ENCODE peak calls at places on chromosomes 16 and 17, in ten cellular contexts. V is hepatocyte; K is mesenchymal stem cell; L is sigmoid colon; O is naive thymus-derived CD4-positive, alpha-beta T cell; M is lung; S is keratinocyte; J is left lung; Y is psoas muscle; I is heart left ventricle. E is an unnamed sample. For H3K36me3, H3K4me1 and H3K9me3, the result is how much of the 10 kb centered on the place peaks cover.

GRCh38 chr17:30831257-30831656 is 509 bp upstream of the ATAD5 start:
- DNase-seq in S (no peak), I (no peak), O (no peak), L (no peak), Y (no peak), J (no peak), K (no peak), V (peak), M (no peak), E (no peak)

GRCh38 chr17:75503976-75504346 is 11.4 kb downstream of the CASKIN2 start:
- DNase-seq in J (no peak), I (no peak), S (no peak), Y (no peak), O (no peak), M (no peak), L (no peak), K (no peak), V (no peak), E (no peak)

GRCh38 chr17:69762359-69762758 is 312.7 kb upstream of the KCNJ16 start:
- DNase-seq in K (no peak), I (no peak), Y (no peak), L (no peak), O (no peak), V (no peak), S (no peak), J (no peak), M (no peak), E (no peak)

GRCh38 chr16:87384162-87384999 is 805 bp upstream of the FBXO31 start:
- DNase-seq in O (no peak), Y (peak), V (peak), S (no peak), K (no peak), L (peak), J (peak), M (peak), I (peak), E (peak)

GRCh38 chr17:48505788-48506187 is 25.0 kb downstream of the HOXB1 start:
- DNase-seq in S (peak), O (no peak), I (no peak), M (no peak), J (no peak), L (no peak), V (peak), Y (no peak), K (peak), E (peak)

GRCh38 chr17:31093866-31094599 is 744 bp upstream of the NF1 start:
- DNase-seq in K (no peak), M (no peak), O (no peak), Y (no peak), V (peak), J (no peak), S (no peak), L (no peak), I (no peak), E (peak)

GRCh38 chr17:16354585-16354984 is 1.3 kb upstream of the CENPV start:
- DNase-seq in M (no peak), I (no peak), V (no peak), Y (peak), L (peak), J (no peak), S (no peak), K (no peak), O (no peak), E (no peak)

GRCh38 chr16:57815987-57816745 is 13.9 kb upstream of the KIFC3 start:
- DNase-seq in I (peak), M (peak), L (peak), V (peak), Y (peak), J (peak), K (peak), O (no peak), S (peak), E (peak)

GRCh38 chr16:9308300-9309209 is 217.1 kb downstream of the HAPSTR1 start:
- DNase-seq in S (no peak), J (no peak), Y (no peak), M (no peak), O (no peak), I (no peak), V (peak), K (no peak), L (no peak), E (peak)

GRCh38 chr16:53518550-53519416 is 15.8 kb upstream of the AKTIP start:
- DNase-seq in O (peak), M (peak), Y (no peak), I (peak), L (no peak), S (no peak), K (no peak), J (no peak), V (no peak), E (peak)

GRCh38 chr16:68086336-68086821 is 1.2 kb downstream of the NFATC3 start:
- DNase-seq in O (no peak), J (no peak), S (no peak), I (no peak), L (no peak), K (peak), M (no peak), V (no peak), Y (no peak), E (peak)

GRCh38 chr17:58997756-58998553 is 108.7 kb downstream of the TRIM37 start:
- DNase-seq in J (no peak), S (no peak), V (no peak), M (no peak), I (no peak), Y (no peak), K (peak), L (no peak), O (no peak), E (no peak)

GRCh38 chr17:49848019-49848473 is at the start of gene TAC4:
- DNase-seq in Y (no peak), I (no peak), O (no peak), L (peak), M (no peak), S (no peak), V (no peak), K (no peak), J (no peak), E (no peak)

GRCh38 chr17:79612468-79613194 is 1.8 kb upstream of the RBFOX3 start:
- DNase-seq in I (no peak), Y (no peak), L (peak), J (no peak), S (peak), V (peak), K (no peak), O (no peak), M (no peak), E (peak)

GRCh38 chr17:48637323-48638260 is 11.4 kb upstream of the HOXB9 start:
- DNase-seq in S (peak), Y (no peak), J (no peak), L (peak), V (no peak), I (no peak), K (peak), O (no peak), M (no peak), E (no peak)

GRCh38 chr16:82562183-82562677 is 64.5 kb upstream of the CDH13 start:
- DNase-seq in J (no peak), Y (no peak), K (no peak), O (no peak), V (no peak), L (no peak), S (no peak), M (no peak), I (no peak), E (no peak)
- H3K36me3 ChIP-seq in J (under half), Y (under half), K (under half), O (under half), V (under half), L (under half), S (under half), M (under half), I (under half), E (under half)

GRCh38 chr17:76546556-76547182 is 6.8 kb downstream of the PRCD start:
- DNase-seq in M (no peak), V (no peak), K (peak), Y (no peak), O (no peak), J (no peak), L (no peak), S (no peak), I (no peak), E (peak)
- H3K4me1 ChIP-seq in M (under half), V (half or more), K (under half), Y (under half), O (under half), J (half or more), L (under half), S (under half), I (half or more), E (under half)

GRCh38 chr16:62548095-62548494 is 511.9 kb upstream of the CDH8 start:
- DNase-seq in L (no peak), M (no peak), I (no peak), J (no peak), V (no peak), O (no peak), Y (no peak), S (no peak), K (no peak), E (no peak)
- H3K9me3 ChIP-seq in L (under half), M (under half), I (under half), J (under half), V (under half), O (under half), Y (under half), S (under half), K (under half), E (under half)

DNA sequence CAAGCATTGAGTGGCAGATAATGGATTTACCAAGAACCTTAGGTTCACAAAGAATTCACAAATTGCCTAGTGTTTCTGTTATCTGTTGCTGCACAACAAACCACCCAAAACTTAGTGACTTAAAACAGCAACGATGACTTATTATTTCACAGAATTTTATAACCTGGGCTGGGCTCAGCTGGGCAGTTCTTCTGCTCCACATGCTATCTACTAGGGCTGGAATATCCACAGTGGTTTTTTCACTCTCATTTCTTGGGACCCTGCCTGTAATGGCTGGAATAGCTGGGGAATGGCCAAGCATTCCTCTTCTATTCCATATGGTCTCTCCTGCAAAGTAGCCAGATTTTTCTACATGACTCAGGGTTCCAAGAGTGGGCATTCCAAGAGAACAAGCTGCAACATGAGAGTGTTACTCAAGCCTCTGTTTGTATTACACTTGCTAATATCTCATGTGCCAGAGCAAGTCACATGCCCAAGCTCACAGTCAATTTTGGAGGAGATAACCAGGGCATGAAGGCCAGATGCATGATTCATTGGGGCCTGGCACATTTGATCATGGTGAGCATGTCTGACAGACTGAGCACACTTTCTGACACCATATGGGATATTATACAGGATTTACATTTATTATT is 4.9 kb upstream of the PSMD7 start:
- DNase-seq in Y (no peak), V (no peak), I (no peak), M (no peak), S (peak), O (no peak), L (no peak), J (no peak), K (peak), E (no peak)
- H3K36me3 ChIP-seq in Y (under half), V (under half), I (under half), M (under half), S (under half), O (under half), L (under half), J (under half), K (under half), E (under half)

DNA sequence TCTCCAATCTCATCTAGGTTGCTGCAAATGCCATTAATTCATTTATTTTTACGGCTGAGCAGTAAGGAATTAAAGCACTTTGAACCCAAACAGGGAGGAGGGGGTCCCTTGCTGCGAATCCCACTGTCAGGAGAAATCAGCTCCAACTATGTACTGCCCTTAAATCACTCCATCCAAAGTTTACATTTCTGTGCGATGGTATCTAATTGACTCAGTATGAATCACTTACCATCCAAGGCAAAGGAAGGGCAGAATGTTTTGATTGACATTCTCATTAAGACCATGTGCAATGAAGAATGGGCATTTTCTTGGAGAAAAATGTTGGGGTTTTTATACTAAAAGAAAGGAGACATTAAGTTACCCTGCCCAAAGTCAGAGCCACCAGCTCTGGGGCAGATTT is 47.7 kb upstream of the XYLT1 start:
- DNase-seq in O (no peak), I (no peak), Y (no peak), J (no peak), L (no peak), V (no peak), M (no peak), K (no peak), S (no peak), E (no peak)
- H3K4me1 ChIP-seq in O (under half), I (under half), Y (under half), J (under half), L (under half), V (under half), M (under half), K (under half), S (under half), E (under half)

GRCh38 chr16:3369073-3369472 is 13.4 kb downstream of the OR2C1 start:
- DNase-seq in M (no peak), K (no peak), V (no peak), L (no peak), I (no peak), S (no peak), J (no peak), Y (no peak), O (no peak), E (no peak)
- H3K9me3 ChIP-seq in M (under half), K (under half), V (under half), L (under half), I (under half), S (under half), J (under half), Y (under half), O (under half), E (under half)

E was measured in small intestine.